ENCODE peak calls at places on chromosomes 6 and 20, in six cellular contexts. N is stimulated activated CD4-positive, alpha-beta T cell treated with anti-CD3 and anti-CD28 coated beads, TNF-alpha, amount 100 ng/mL, for 1 hour; F is brain microvascular endothelial cell; U is GM12865; V is natural killer cell; W is lung. X is an unnamed sample.

GRCh38 chr6:102853249-102853955 is 1459.9 kb downstream of the GRIK2 start:
- DNase-seq in W (no peak), U (no peak), F (no peak), N (no peak), V (no peak), X (no peak)

GRCh38 chr6:134908906-134909516 is 40.9 kb downstream of the ALDH8A1 start:
- DNase-seq in W (peak), F (peak), U (no peak), V (no peak), N (no peak), X (no peak)

GRCh38 chr6:170080828-170081368 is 210.0 kb downstream of the DLL1 start:
- DNase-seq in N (no peak), U (no peak), F (no peak), W (no peak), V (peak), X (peak)

GRCh38 chr6:39770476-39770875 is 21.7 kb upstream of the DAAM2 start:
- DNase-seq in V (no peak), N (no peak), W (no peak), F (no peak), U (no peak), X (no peak)

GRCh38 chr20:61325718-61326117 is 73.7 kb downstream of the CDH4 start:
- DNase-seq in V (no peak), W (no peak), F (no peak), U (no peak), N (no peak), X (no peak)

GRCh38 chr6:151614630-151615029 is 120.8 kb downstream of the CCDC170 start:
- DNase-seq in N (no peak), V (no peak), F (no peak), W (no peak), U (no peak), X (no peak)

GRCh38 chr6:136866872-136867416 is 44.6 kb downstream of the PEX7 start:
- DNase-seq in F (peak), N (no peak), V (no peak), W (no peak), U (no peak), X (no peak)

GRCh38 chr20:17857639-17858449 is 110.8 kb downstream of the SNX5 start:
- DNase-seq in N (no peak), F (no peak), W (no peak), U (no peak), V (no peak), X (no peak)

GRCh38 chr20:61159940-61160688 is 91.9 kb upstream of the CDH4 start:
- DNase-seq in U (no peak), V (no peak), W (no peak), N (no peak), F (no peak), X (no peak)

GRCh38 chr6:168877821-168878282 is 375.8 kb downstream of the THBS2 start:
- DNase-seq in U (no peak), F (no peak), V (peak), W (no peak), N (no peak), X (peak)

GRCh38 chr20:57977588-57977987 is 250.9 kb downstream of the ANKRD60 start:
- DNase-seq in V (no peak), N (no peak), U (no peak), W (no peak), F (no peak), X (no peak)

GRCh38 chr20:64160118-64160517 is 4.1 kb upstream of the MYT1 start:
- DNase-seq in N (no peak), F (no peak), W (no peak), V (no peak), U (no peak), X (no peak)

GRCh38 chr6:105645166-105645565 is 242.3 kb upstream of the PREP start:
- DNase-seq in U (no peak), N (no peak), F (no peak), V (no peak), W (no peak), X (no peak)

GRCh38 chr6:73798592-73798991 is 102.6 kb downstream of the CD109 start:
- DNase-seq in N (no peak), F (peak), W (no peak), U (peak), V (no peak), X (no peak)

GRCh38 chr6:113707194-113707593 is 150.0 kb upstream of the MARCKS start:
- DNase-seq in U (no peak), F (no peak), W (no peak), N (no peak), V (no peak), X (no peak)

GRCh38 chr6:169669889-169670288 is 31.9 kb downstream of the WDR27 start:
- DNase-seq in N (no peak), V (no peak), F (peak), W (no peak), U (no peak), X (no peak)

GRCh38 chr6:116136933-116137340 is 11.0 kb upstream of the COL10A1 start:
- DNase-seq in W (no peak), V (peak), U (peak), N (no peak), F (no peak), X (no peak)

GRCh38 chr6:119484598-119484997 is 135.0 kb upstream of the MAN1A1 start:
- DNase-seq in U (no peak), N (no peak), V (no peak), W (no peak), F (peak), X (no peak)

GRCh38 chr6:52243282-52243893 is 912 bp downstream of the IL17F start:
- DNase-seq in U (no peak), V (no peak), N (no peak), F (no peak), W (no peak), X (no peak)

GRCh38 chr6:32984639-32985389 is 16.4 kb downstream of the BRD2 start:
- DNase-seq in W (peak), V (peak), N (peak), U (peak), F (peak), X (peak)

GRCh38 chr6:90368601-90369000 is 72.0 kb upstream of the BACH2 start:
- DNase-seq in V (no peak), W (no peak), N (no peak), F (peak), U (no peak), X (no peak)

GRCh38 chr6:168032383-168032760 is 34.9 kb downstream of the KIF25 start:
- DNase-seq in F (peak), V (no peak), N (no peak), W (no peak), U (no peak), X (no peak)

GRCh38 chr20:8421981-8422380 is 289.9 kb downstream of the PLCB1 start:
- DNase-seq in V (no peak), W (no peak), N (no peak), F (no peak), U (no peak), X (no peak)

GRCh38 chr20:52103911-52104545 is 87.6 kb downstream of the ZFP64 start:
- DNase-seq in V (no peak), F (peak), N (no peak), U (no peak), W (no peak), X (no peak)

GRCh38 chr20:51497542-51498467 is 44.7 kb downstream of the NFATC2 start:
- DNase-seq in W (no peak), F (no peak), V (peak), N (no peak), U (peak), X (no peak)

GRCh38 chr6:52887912-52888535 is 21.5 kb downstream of the GSTA3 start:
- DNase-seq in W (no peak), N (no peak), V (no peak), F (no peak), U (no peak), X (no peak)

GRCh38 chr20:24951536-24952047 is 2.5 kb downstream of the CST7 start:
- DNase-seq in V (peak), W (no peak), N (no peak), U (no peak), F (no peak), X (no peak)

GRCh38 chr6:72418495-72418894 is 203.4 kb upstream of the KCNQ5 start:
- DNase-seq in V (no peak), F (peak), U (no peak), N (no peak), W (no peak), X (no peak)

GRCh38 chr6:116371384-116372209 is 850 bp downstream of the DSE start:
- DNase-seq in N (no peak), U (peak), W (peak), V (no peak), F (peak), X (peak)

GRCh38 chr20:1308067-1308701 is 20.8 kb downstream of the SDCBP2 start:
- DNase-seq in U (no peak), V (no peak), N (no peak), F (no peak), W (no peak), X (no peak)

GRCh38 chr20:45179166-45179565 is 4.5 kb downstream of the PI3 start:
- DNase-seq in V (no peak), F (no peak), U (no peak), N (no peak), W (no peak), X (no peak)

X was measured in NCI-H345.